ENCODE peak calls at places on chromosomes 13 and 19, in seven cellular contexts. W is RPMI7951; F is colonic mucosa; J is body of pancreas; H is AG09319; T is EL; R is activated CD4-positive, alpha-beta T cell treated with anti-CD3 and anti-CD28 coated beads for 48 hours. C is an unnamed sample.

GRCh38 chr13:73171926-73172325 is 113.1 kb downstream of the KLF5 start:
- DNase-seq in W (peak; percentile 13), F (no peak), R (no peak), J (no peak), H (no peak), T (peak; percentile 30), C (no peak)

GRCh38 chr19:12838182-12838890 is at the start of gene MAST1:
- DNase-seq in F (peak; percentile 40), T (peak; percentile 24), J (peak; percentile 36), H (no peak), R (peak; percentile 64), W (no peak), C (peak; percentile 81)

GRCh38 chr19:17358395-17358794 is 18.7 kb downstream of the PLVAP start:
- DNase-seq in W (peak; percentile 70), T (peak; percentile 24), J (no peak), F (no peak), R (no peak), H (no peak), C (no peak)

GRCh38 chr19:39296055-39296645 is at the start of gene IFNL1:
- DNase-seq in T (no peak), R (no peak), H (no peak), J (no peak), F (no peak), W (no peak), C (no peak)

GRCh38 chr13:110589991-110590390 is 25.4 kb upstream of the NAXD start:
- DNase-seq in R (no peak), T (no peak), W (no peak), H (no peak), J (no peak), F (no peak), C (no peak)

GRCh38 chr13:49629196-49629938 is 1.1 kb downstream of the ARL11 start:
- DNase-seq in W (no peak), T (no peak), R (no peak), F (no peak), J (no peak), H (no peak), C (no peak)

GRCh38 chr19:8487137-8487851 is 15.1 kb downstream of the PRAM1 start:
- DNase-seq in J (no peak), F (no peak), H (no peak), W (no peak), R (peak; percentile 73), T (no peak), C (no peak)

GRCh38 chr13:110774490-110774889 is 61.0 kb downstream of the ING1 start:
- DNase-seq in W (no peak), J (no peak), F (no peak), H (no peak), T (no peak), R (no peak), C (no peak)

GRCh38 chr19:829129-829758 is 1.6 kb downstream of the AZU1 start:
- DNase-seq in J (no peak), F (no peak), H (no peak), W (no peak), R (no peak), T (no peak), C (no peak)

GRCh38 chr13:108342369-108343289 is 73.1 kb downstream of the TNFSF13B start:
- DNase-seq in H (no peak), W (peak; percentile 1), T (peak; percentile 11), R (no peak), J (no peak), F (no peak), C (peak; percentile 32)

GRCh38 chr13:71721117-71721516 is 145.9 kb downstream of the DACH1 start:
- DNase-seq in W (no peak), R (no peak), F (no peak), T (no peak), J (no peak), H (no peak), C (no peak)

GRCh38 chr19:55382013-55382412 is 2.1 kb downstream of the TMEM238 start:
- DNase-seq in F (no peak), W (no peak), H (no peak), J (no peak), R (no peak), T (no peak), C (no peak)

GRCh38 chr19:46967578-46968018 is 52.0 kb upstream of the NPAS1 start:
- DNase-seq in F (peak; percentile 68), W (no peak), H (no peak), J (no peak), T (no peak), R (peak; percentile 13), C (peak; percentile 51)

GRCh38 chr19:13127811-13128575 is 9.9 kb downstream of the NACC1 start:
- DNase-seq in T (no peak), R (no peak), H (no peak), J (no peak), W (no peak), F (no peak), C (no peak)

GRCh38 chr13:25067054-25067453 is 28.9 kb upstream of the PABPC3 start:
- DNase-seq in F (no peak), T (no peak), R (no peak), W (no peak), J (no peak), H (no peak), C (no peak)

GRCh38 chr13:50783940-50784339 is 59.6 kb downstream of the DLEU7 start:
- DNase-seq in J (no peak), H (no peak), F (no peak), W (no peak), T (no peak), R (no peak), C (no peak)

GRCh38 chr13:60754211-60754610 is 357.2 kb downstream of the TDRD3 start:
- DNase-seq in H (no peak), J (no peak), T (no peak), R (no peak), F (no peak), W (no peak), C (no peak)

GRCh38 chr19:1833540-1833939 is 14.7 kb downstream of the REXO1 start:
- DNase-seq in R (no peak), T (no peak), W (no peak), J (peak; percentile 58), F (no peak), H (no peak), C (no peak)

GRCh38 chr19:2231621-2232221 is 4.4 kb downstream of the PLEKHJ1 start:
- DNase-seq in W (no peak), R (peak; percentile 31), H (no peak), F (no peak), T (no peak), J (no peak), C (peak; percentile 17)

GRCh38 chr13:99509477-99509876 is 8.2 kb downstream of the TM9SF2 start:
- DNase-seq in F (no peak), W (no peak), R (no peak), H (no peak), J (no peak), T (no peak), C (no peak)

GRCh38 chr19:41327499-41328156 is 17.7 kb downstream of the CCDC97 start:
- DNase-seq in H (no peak), R (peak; percentile 90), F (peak; percentile 81), J (peak; percentile 88), T (no peak), W (peak; percentile 81), C (no peak)

GRCh38 chr13:24071423-24072075 is 89.0 kb upstream of the SPATA13 start:
- DNase-seq in R (no peak), T (peak; percentile 32), J (no peak), F (no peak), H (no peak), W (no peak), C (no peak)

GRCh38 chr13:51632643-51633357 is 48.5 kb downstream of the WDFY2 start:
- DNase-seq in W (peak; percentile 45), R (no peak), J (peak; percentile 29), T (no peak), F (no peak), H (no peak), C (peak; percentile 38)

GRCh38 chr19:49924004-49924880 is 4.8 kb upstream of the ATF5 start:
- DNase-seq in J (no peak), R (no peak), F (no peak), W (no peak), H (peak; percentile 7), T (no peak), C (no peak)

GRCh38 chr19:2360876-2361232 is 789 bp downstream of the TMPRSS9 start:
- DNase-seq in H (no peak), J (no peak), F (no peak), R (no peak), T (no peak), W (no peak), C (no peak)

GRCh38 chr19:52786078-52786463 is 520 bp downstream of the ZNF600 start:
- DNase-seq in J (peak; percentile 11), R (peak; percentile 2), T (peak; percentile 12), H (no peak), F (no peak), W (peak; percentile 2), C (no peak)

GRCh38 chr13:41587490-41587889 is 130.1 kb downstream of the RGCC start:
- DNase-seq in W (no peak), T (no peak), H (no peak), J (no peak), R (peak; percentile 43), F (no peak), C (no peak)